ENCODE peak calls at places on chromosome 9, in six cellular contexts. One of them, this sample, is unnamed.
A peak's percentile ranks its signal among the peaks of the same experiment; 100 is the strongest.

GRCh38 chr9:128048663-128049062 is 18.5 kb downstream of the NAIF1 start:
- DNase-seq in activated CD8-positive, alpha-beta memory T cell treated with anti-CD3 and anti-CD28 coated beads for 48 hours: no peak
- DNase-seq in HuH-7: no peak
- DNase-seq in naive thymus-derived CD8-positive, alpha-beta T cell: no peak
- DNase-seq in T-cell: no peak
- DNase-seq in progenitor cell of endocrine pancreas: no peak
- DNase-seq in this sample: no peak

GRCh38 chr9:125749287-125749935 is 2.2 kb downstream of the PBX3 start:
- DNase-seq in HuH-7: no peak
- DNase-seq in activated CD8-positive, alpha-beta memory T cell treated with anti-CD3 and anti-CD28 coated beads for 48 hours: no peak
- DNase-seq in naive thymus-derived CD8-positive, alpha-beta T cell: no peak
- DNase-seq in T-cell: no peak
- DNase-seq in progenitor cell of endocrine pancreas: no peak
- DNase-seq in this sample: no peak

GRCh38 chr9:70470050-70471015 is 55.9 kb upstream of the KLF9 start:
- DNase-seq in HuH-7: peak; percentile 60
- DNase-seq in activated CD8-positive, alpha-beta memory T cell treated with anti-CD3 and anti-CD28 coated beads for 48 hours: no peak
- DNase-seq in T-cell: no peak
- DNase-seq in progenitor cell of endocrine pancreas: no peak
- DNase-seq in naive thymus-derived CD8-positive, alpha-beta T cell: no peak
- DNase-seq in this sample: no peak

GRCh38 chr9:95772320-95773060 is 103.0 kb upstream of the ERCC6L2 start:
- DNase-seq in progenitor cell of endocrine pancreas: no peak
- DNase-seq in T-cell: no peak
- DNase-seq in naive thymus-derived CD8-positive, alpha-beta T cell: peak; percentile 48
- DNase-seq in activated CD8-positive, alpha-beta memory T cell treated with anti-CD3 and anti-CD28 coated beads for 48 hours: no peak
- DNase-seq in HuH-7: peak; percentile 57
- DNase-seq in this sample: no peak

GRCh38 chr9:134054891-134055811 is 12.7 kb downstream of the BRD3 start:
- DNase-seq in T-cell: no peak
- DNase-seq in progenitor cell of endocrine pancreas: no peak
- DNase-seq in naive thymus-derived CD8-positive, alpha-beta T cell: no peak
- DNase-seq in HuH-7: no peak
- DNase-seq in activated CD8-positive, alpha-beta memory T cell treated with anti-CD3 and anti-CD28 coated beads for 48 hours: no peak
- DNase-seq in this sample: no peak

GRCh38 chr9:108643756-108644510 is 211.9 kb downstream of the ACTL7B start:
- DNase-seq in activated CD8-positive, alpha-beta memory T cell treated with anti-CD3 and anti-CD28 coated beads for 48 hours: no peak
- DNase-seq in HuH-7: no peak
- DNase-seq in T-cell: no peak
- DNase-seq in progenitor cell of endocrine pancreas: no peak
- DNase-seq in naive thymus-derived CD8-positive, alpha-beta T cell: no peak
- DNase-seq in this sample: no peak

GRCh38 chr9:93886911-93887310 is 68.2 kb downstream of the BARX1 start:
- DNase-seq in naive thymus-derived CD8-positive, alpha-beta T cell: no peak
- DNase-seq in progenitor cell of endocrine pancreas: no peak
- DNase-seq in HuH-7: no peak
- DNase-seq in T-cell: no peak
- DNase-seq in activated CD8-positive, alpha-beta memory T cell treated with anti-CD3 and anti-CD28 coated beads for 48 hours: no peak
- DNase-seq in this sample: no peak

GRCh38 chr9:136057236-136058151 is 37.6 kb downstream of the NACC2 start:
- DNase-seq in naive thymus-derived CD8-positive, alpha-beta T cell: no peak
- DNase-seq in T-cell: no peak
- DNase-seq in progenitor cell of endocrine pancreas: no peak
- DNase-seq in activated CD8-positive, alpha-beta memory T cell treated with anti-CD3 and anti-CD28 coated beads for 48 hours: no peak
- DNase-seq in HuH-7: no peak
- DNase-seq in this sample: no peak

GRCh38 chr9:76717611-76718010 is 46.6 kb upstream of the PCA3 start:
- DNase-seq in progenitor cell of endocrine pancreas: no peak
- DNase-seq in T-cell: no peak
- DNase-seq in HuH-7: no peak
- DNase-seq in activated CD8-positive, alpha-beta memory T cell treated with anti-CD3 and anti-CD28 coated beads for 48 hours: no peak
- DNase-seq in naive thymus-derived CD8-positive, alpha-beta T cell: no peak
- DNase-seq in this sample: no peak

GRCh38 chr9:38118862-38119435 is 49.9 kb upstream of the SHB start:
- DNase-seq in activated CD8-positive, alpha-beta memory T cell treated with anti-CD3 and anti-CD28 coated beads for 48 hours: no peak
- DNase-seq in progenitor cell of endocrine pancreas: no peak
- DNase-seq in T-cell: no peak
- DNase-seq in HuH-7: no peak
- DNase-seq in naive thymus-derived CD8-positive, alpha-beta T cell: no peak
- DNase-seq in this sample: no peak

GRCh38 chr9:37835821-37836220 is 35.2 kb downstream of the DCAF10 start:
- DNase-seq in naive thymus-derived CD8-positive, alpha-beta T cell: no peak
- DNase-seq in HuH-7: no peak
- DNase-seq in activated CD8-positive, alpha-beta memory T cell treated with anti-CD3 and anti-CD28 coated beads for 48 hours: no peak
- DNase-seq in T-cell: no peak
- DNase-seq in progenitor cell of endocrine pancreas: no peak
- DNase-seq in this sample: no peak

GRCh38 chr9:105401651-105402050 is 46.2 kb upstream of the FSD1L start:
- DNase-seq in naive thymus-derived CD8-positive, alpha-beta T cell: no peak
- DNase-seq in HuH-7: no peak
- DNase-seq in T-cell: no peak
- DNase-seq in activated CD8-positive, alpha-beta memory T cell treated with anti-CD3 and anti-CD28 coated beads for 48 hours: no peak
- DNase-seq in progenitor cell of endocrine pancreas: no peak
- DNase-seq in this sample: no peak

GRCh38 chr9:128899566-128900322 is 17.8 kb downstream of the LRRC8A start:
- DNase-seq in progenitor cell of endocrine pancreas: no peak
- DNase-seq in T-cell: no peak
- DNase-seq in HuH-7: no peak
- DNase-seq in naive thymus-derived CD8-positive, alpha-beta T cell: no peak
- DNase-seq in activated CD8-positive, alpha-beta memory T cell treated with anti-CD3 and anti-CD28 coated beads for 48 hours: no peak
- DNase-seq in this sample: no peak

This sample was measured in effector memory CD8-positive, alpha-beta T cell.